ENCODE peak calls at places on chromosomes 6 and 20, in seven cellular contexts. G, A, C, M, R, E and J are unnamed samples.

GRCh38 chr6:167056370-167056769 is 57.2 kb downstream of the CEP43 start:
- DNase-seq in G (no peak), A (no peak), C (no peak), M (peak; percentile 33), R (no peak), E (peak; percentile 21), J (peak; percentile 45)

GRCh38 chr6:163324326-163324927 is 90.1 kb upstream of the QKI start:
- DNase-seq in G (no peak), A (no peak), C (no peak), M (no peak), R (peak; percentile 27), E (no peak), J (no peak)

GRCh38 chr6:26311012-26311384 is 54.0 kb upstream of the BTN3A2 start:
- DNase-seq in G (peak; percentile 64), A (no peak), C (no peak), M (peak; percentile 62), R (peak; percentile 64), E (peak; percentile 49), J (peak; percentile 80)

GRCh38 chr6:144710207-144710606 is 425.1 kb downstream of the UTRN start:
- DNase-seq in G (no peak), A (no peak), C (no peak), M (peak; percentile 91), R (peak; percentile 96), E (no peak), J (peak; percentile 82)

GRCh38 chr6:85417336-85417735 is 32.5 kb upstream of the NT5E start:
- DNase-seq in G (no peak), A (no peak), C (no peak), M (peak; percentile 20), R (peak; percentile 55), E (no peak), J (no peak)

GRCh38 chr6:38604700-38605099 is 35.0 kb downstream of the BTBD9 start:
- DNase-seq in G (no peak), A (no peak), C (no peak), M (no peak), R (no peak), E (no peak), J (peak; percentile 36)

GRCh38 chr20:64156886-64157875 is 7.1 kb upstream of the MYT1 start:
- DNase-seq in G (no peak), A (no peak), C (peak; percentile 50), M (no peak), R (no peak), E (no peak), J (no peak)

GRCh38 chr20:14865731-14866130 is 528.3 kb upstream of the FLRT3 start:
- DNase-seq in G (no peak), A (no peak), C (no peak), M (no peak), R (no peak), E (no peak), J (no peak)

GRCh38 chr6:19715166-19715558 is 122.0 kb upstream of the ID4 start:
- DNase-seq in G (no peak), A (no peak), C (no peak), M (peak; percentile 26), R (peak; percentile 13), E (no peak), J (no peak)

GRCh38 chr20:63273635-63274380 is 1.2 kb downstream of the ARFGAP1 start:
- DNase-seq in G (no peak), A (no peak), C (no peak), M (peak; percentile 77), R (peak; percentile 92), E (no peak), J (peak; percentile 84)

GRCh38 chr6:125746731-125747588 is 2.5 kb upstream of the HEY2 start:
- DNase-seq in G (peak; percentile 82), A (peak; percentile 28), C (peak; percentile 75), M (peak; percentile 14), R (peak; percentile 50), E (peak; percentile 61), J (peak; percentile 78)

GRCh38 chr6:145688493-145688905 is 46.8 kb downstream of the EPM2A start:
- DNase-seq in G (no peak), A (no peak), C (no peak), M (peak; percentile 25), R (peak; percentile 40), E (no peak), J (no peak)

GRCh38 chr20:48284837-48285236 is 499.6 kb upstream of the SULF2 start:
- DNase-seq in G (no peak), A (no peak), C (no peak), M (peak; percentile 43), R (peak; percentile 14), E (no peak), J (peak; percentile 45)

GRCh38 chr20:48285656-48286055 is 500.4 kb upstream of the SULF2 start:
- DNase-seq in G (no peak), A (no peak), C (no peak), M (no peak), R (no peak), E (no peak), J (no peak)

GRCh38 chr20:48282591-48283228 is 497.4 kb upstream of the SULF2 start:
- DNase-seq in G (no peak), A (no peak), C (no peak), M (no peak), R (peak; percentile 11), E (peak; percentile 36), J (no peak)

GRCh38 chr20:48286571-48287551 is 501.6 kb upstream of the SULF2 start:
- DNase-seq in G (no peak), A (no peak), C (no peak), M (no peak), R (peak; percentile 21), E (no peak), J (no peak)

GRCh38 chr20:48283470-48284110 is 498.3 kb upstream of the SULF2 start:
- DNase-seq in G (no peak), A (peak; percentile 28), C (no peak), M (peak; percentile 90), R (peak; percentile 93), E (no peak), J (peak; percentile 97)
- H3K4me3 ChIP-seq in G (no peak overlapping the region), A (no peak overlapping the region), C (no peak overlapping the region), M (no peak overlapping the region), R (no peak overlapping the region), E (no peak overlapping the region), J (no peak overlapping the region)

DNA sequence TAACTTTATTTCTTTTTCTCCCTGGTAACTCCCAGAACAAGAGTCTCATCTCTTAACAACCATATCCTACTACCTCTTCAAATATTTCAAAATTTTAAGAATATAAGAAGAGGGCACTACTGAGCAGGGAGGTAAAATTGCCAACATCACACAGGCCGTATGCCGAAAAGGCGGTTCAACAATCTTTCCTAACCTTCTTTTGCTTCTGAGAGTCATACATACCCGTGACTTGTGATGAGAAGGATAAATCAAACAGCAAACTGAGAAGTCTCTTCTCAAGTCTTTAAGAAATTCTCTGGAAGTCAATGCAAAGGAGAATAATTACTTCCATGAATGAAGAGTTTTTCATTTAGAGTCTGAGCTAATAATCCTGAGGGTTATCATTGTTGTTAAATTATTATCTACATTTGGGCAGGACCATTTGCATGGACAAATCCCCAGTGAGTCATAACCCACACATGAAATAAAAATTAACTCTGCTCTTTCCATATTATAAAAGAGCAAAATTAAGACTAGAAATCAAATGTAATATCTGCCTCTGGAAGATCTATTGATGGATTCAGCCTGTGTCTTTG is 22.4 kb upstream of the ILRUN start:
- DNase-seq in G (no peak), A (no peak), C (no peak), M (no peak), R (peak; percentile 16), E (no peak), J (no peak)
- H3K27ac ChIP-seq in G (no peak overlapping the region), A (no peak overlapping the region), C (no peak overlapping the region), M (no peak overlapping the region), R (no peak overlapping the region), E (no peak overlapping the region), J (no peak overlapping the region)

GRCh38 chr6:30345852-30346251 is 896 bp downstream of the RPP21 start:
- DNase-seq in G (no peak), A (no peak), C (no peak), M (no peak), R (no peak), E (no peak), J (no peak)
- H3K4me3 ChIP-seq in G (peak overlapping the region; percentile 83), A (peak overlapping the region; percentile 85), C (peak overlapping the region; percentile 84), M (peak overlapping the region; percentile 96), R (peak overlapping the region; percentile 87), E (peak overlapping the region; percentile 82), J (peak overlapping the region; percentile 90)

DNA sequence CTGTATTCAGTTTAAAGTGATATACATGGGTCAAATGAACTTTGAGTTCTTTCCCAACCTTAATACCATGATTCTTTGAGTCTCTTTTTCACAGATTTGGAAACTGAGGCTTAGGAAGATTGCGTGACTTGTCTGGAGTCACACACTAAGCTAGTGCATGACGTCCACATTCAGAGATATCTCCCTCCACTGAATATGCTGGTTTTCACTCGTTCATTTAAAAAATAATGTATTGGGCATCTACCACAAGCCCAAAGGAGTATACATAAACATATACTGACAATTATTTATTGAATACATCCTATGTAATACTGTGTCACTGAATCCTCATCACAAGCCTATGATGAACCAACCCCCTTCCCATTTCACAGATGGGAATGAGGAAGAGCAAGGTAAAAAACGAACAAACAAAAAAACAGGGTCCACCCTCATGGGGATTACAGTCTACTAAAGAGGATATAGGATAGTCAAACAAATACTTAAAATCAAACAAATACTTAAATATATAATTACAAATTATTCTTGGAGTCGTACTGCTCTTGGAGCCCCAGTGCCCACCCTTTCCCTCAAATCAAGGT is 611 bp upstream of the TM9SF4 start:
- DNase-seq in G (no peak), A (no peak), C (no peak), M (no peak), R (no peak), E (no peak), J (no peak)
- H3K27ac ChIP-seq in G (peak overlapping the region; percentile 99), A (peak overlapping the region; percentile 100), C (peak overlapping the region; percentile 95), M (peak overlapping the region; percentile 100), R (no peak overlapping the region), E (peak overlapping the region; percentile 71), J (peak overlapping the region; percentile 100)